ENCODE peak calls at places on chromosome 13, in five cellular contexts. W is GM23338, Y is choroid plexus epithelial cell, J is osteoblast, R is A549. L is an unnamed sample.

GRCh38 chr13:43061496-43062280 is 38.3 kb downstream of the DNAJC15 start:
- DNase-seq in Y (no peak), R (no peak), J (no peak), W (no peak), L (no peak)

GRCh38 chr13:37194428-37194861 is 89.0 kb upstream of the CSNK1A1L start:
- DNase-seq in R (no peak), J (peak), Y (peak), W (no peak), L (peak)

GRCh38 chr13:50940509-50940908 is 30.9 kb downstream of the RNASEH2B start:
- DNase-seq in J (no peak), W (no peak), R (no peak), Y (no peak), L (no peak)

GRCh38 chr13:75447493-75447892 is 34.5 kb downstream of the TBC1D4 start:
- DNase-seq in J (no peak), Y (no peak), W (no peak), R (no peak), L (no peak)

GRCh38 chr13:27455331-27455855 is 5.0 kb upstream of the MTIF3 start:
- DNase-seq in R (no peak), W (peak), Y (peak), J (no peak), L (no peak)

GRCh38 chr13:69524459-69525155 is 583.0 kb upstream of the ATXN8OS start:
- DNase-seq in W (peak), R (no peak), J (no peak), Y (peak), L (no peak)

GRCh38 chr13:68261105-68261504 is 1031.0 kb upstream of the PCDH9 start:
- DNase-seq in W (peak), R (peak), Y (no peak), J (no peak), L (no peak)

GRCh38 chr13:26628706-26629105 is 71.2 kb downstream of the WASF3 start:
- DNase-seq in J (no peak), Y (peak), R (peak), W (peak), L (peak)

GRCh38 chr13:102589291-102589822 is 7.4 kb upstream of the TPP2 start:
- DNase-seq in R (no peak), J (no peak), W (no peak), Y (no peak), L (no peak)

GRCh38 chr13:76440568-76440967 is 445.6 kb downstream of the KCTD12 start:
- DNase-seq in W (no peak), J (no peak), R (no peak), Y (no peak), L (no peak)

GRCh38 chr13:67148219-67148583 is 81.9 kb downstream of the PCDH9 start:
- DNase-seq in W (no peak), R (no peak), Y (peak), J (peak), L (peak)

GRCh38 chr13:82165396-82166174 is 1716.7 kb downstream of the SLITRK1 start:
- DNase-seq in Y (no peak), R (peak), W (no peak), J (peak), L (no peak)

GRCh38 chr13:75120071-75120470 is 361.9 kb downstream of the TBC1D4 start:
- DNase-seq in J (no peak), R (no peak), Y (no peak), W (no peak), L (no peak)

GRCh38 chr13:46361535-46361934 is 25.5 kb downstream of the RUBCNL start:
- DNase-seq in W (no peak), R (no peak), J (no peak), Y (peak), L (no peak)

GRCh38 chr13:27372896-27373295 is 51.5 kb upstream of the GTF3A start:
- DNase-seq in W (peak), J (no peak), R (peak), Y (no peak), L (peak)

GRCh38 chr13:31947105-31947504 is 84.5 kb upstream of the FRY start:
- DNase-seq in J (no peak), R (no peak), W (no peak), Y (no peak), L (no peak)

GRCh38 chr13:49219647-49220034 is 497 bp upstream of the MLNR start:
- DNase-seq in Y (peak), R (no peak), W (no peak), J (peak), L (no peak)

DNA sequence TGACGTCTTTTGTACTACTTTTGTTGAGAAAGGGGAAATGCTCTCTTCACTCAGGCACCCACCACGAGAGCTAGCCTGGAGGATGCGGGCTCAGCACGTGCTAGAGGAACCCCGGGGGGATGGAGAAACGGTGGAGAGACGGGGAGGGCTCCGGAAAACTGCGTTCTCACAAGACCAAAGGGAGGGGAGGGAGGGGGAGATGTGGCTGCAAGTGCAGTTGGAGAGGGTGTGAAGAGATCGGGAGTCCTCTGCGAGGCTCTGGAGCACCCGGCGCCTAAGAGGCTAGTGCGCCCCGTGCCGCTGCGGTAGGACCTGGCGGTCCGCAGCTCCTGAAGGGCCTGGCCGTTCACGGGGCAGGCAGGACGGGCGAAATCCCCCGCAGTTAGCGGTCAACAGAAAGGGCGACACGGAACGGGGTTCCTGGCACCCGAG is 43.4 kb upstream of the XPO4 start:
- DNase-seq in Y (peak), R (no peak), W (peak), J (peak), L (no peak)
- H3K4me3 ChIP-seq in Y (peak), R (no peak), W (peak), J (peak), L (peak)

GRCh38 chr13:78428646-78429045 is 174.7 kb downstream of the POU4F1 start:
- DNase-seq in Y (no peak), W (no peak), J (no peak), R (no peak), L (no peak)
- TF ChIP-seq CTCF in Y (no peak), W (no peak), J (no peak), R (no peak), L (no peak)

GRCh38 chr13:29774830-29775229 is 75.6 kb downstream of the UBL3 start:
- DNase-seq in Y (no peak), J (no peak), R (no peak), W (no peak), L (no peak)
- H3K4me3 ChIP-seq in Y (no peak), J (no peak), R (no peak), W (no peak), L (no peak)

DNA sequence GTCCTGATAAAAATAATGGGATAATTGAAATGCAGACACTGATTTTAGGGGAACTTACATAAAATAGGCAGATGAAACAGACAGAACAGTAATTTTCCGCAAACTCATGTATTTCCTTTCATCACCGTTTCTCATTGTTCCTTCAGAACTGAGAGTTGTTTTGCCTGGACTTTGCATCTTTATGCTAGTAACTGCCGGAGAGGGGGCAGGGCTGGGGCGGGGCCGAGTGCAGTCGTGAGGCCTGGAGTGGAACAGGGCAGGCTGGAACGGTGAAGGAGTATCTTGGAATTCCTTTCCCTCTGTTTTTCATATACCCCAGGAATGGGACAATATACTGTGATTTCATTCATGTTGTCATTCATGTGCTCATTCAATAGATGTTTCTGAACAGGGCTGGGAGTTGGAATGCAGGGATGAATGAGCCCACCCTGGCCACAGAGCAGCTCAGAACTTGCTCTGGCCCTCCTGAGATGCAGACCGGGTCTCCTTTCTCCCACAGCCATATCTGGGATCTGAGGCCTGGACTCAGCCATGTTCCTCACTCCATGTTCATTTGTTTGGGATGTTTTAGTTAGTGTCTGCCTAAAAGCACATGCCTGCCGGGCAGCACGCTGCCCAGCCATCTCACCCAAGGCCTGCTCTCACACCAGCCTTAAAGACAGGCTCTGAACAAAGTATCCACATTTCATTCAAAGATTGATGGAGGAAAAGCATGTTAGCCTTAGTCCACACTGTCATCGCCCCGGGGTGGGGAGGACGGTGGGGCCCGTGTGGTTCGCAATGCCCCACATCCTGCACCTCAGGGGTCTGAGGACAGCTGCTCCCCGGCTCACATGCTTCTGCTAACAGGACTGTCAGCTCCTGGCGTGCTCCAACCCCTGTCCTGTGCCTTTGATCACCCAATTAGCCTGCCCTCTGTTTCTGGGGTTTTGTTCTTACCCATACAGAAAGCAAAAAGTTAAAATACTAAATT is 92.9 kb downstream of the SOX1 start:
- DNase-seq in W (peak), J (no peak), Y (no peak), R (no peak), L (no peak)
- TF ChIP-seq CTCF in W (no peak), J (no peak), Y (no peak), R (no peak), L (no peak)

GRCh38 chr13:98761979-98762616 is 9.6 kb upstream of the SLC15A1 start:
- DNase-seq in Y (no peak), J (no peak), R (no peak), W (no peak), L (no peak)
- H3K4me3 ChIP-seq in Y (peak), J (peak), R (no peak), W (no peak), L (peak)

DNA sequence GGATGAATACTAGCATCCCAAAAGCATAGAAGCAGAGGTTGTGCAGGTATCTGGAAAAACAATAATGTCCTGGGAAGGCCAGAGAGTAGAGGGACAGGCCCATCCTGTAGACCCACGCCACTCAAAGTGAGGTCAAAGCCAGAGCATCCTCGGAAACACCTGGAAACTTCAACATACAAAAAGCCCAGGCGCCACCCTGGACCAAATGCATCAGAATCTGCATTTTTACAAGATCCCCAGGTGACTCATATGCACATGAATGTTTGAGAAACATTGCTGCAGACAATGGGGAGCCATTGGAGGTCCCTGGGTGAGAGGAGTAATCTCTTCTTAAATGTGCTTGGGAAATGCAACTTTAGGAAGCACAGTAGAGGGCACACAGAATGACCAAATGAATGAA is 684.1 kb downstream of the DIAPH3 start:
- DNase-seq in Y (no peak), J (no peak), R (no peak), W (peak), L (no peak)
- TF ChIP-seq CTCF in Y (no peak), J (no peak), R (no peak), W (no peak), L (no peak)

L was measured in fibroblast of pulmonary artery.